ENCODE peak calls at places on chromosomes 13 and 19, in ten cellular contexts. T is fibroblast of villous mesenchyme, P is breast epithelium, F is tibial artery, R is GM06990, Y is epithelial cell of proximal tubule, S is suprapubic skin, I is PC-3, Z is heart right ventricle, N is astrocyte of the cerebellum. W is an unnamed sample.

GRCh38 chr19:43354305-43354627 is 780 bp downstream of the CD177 start:
- DNase-seq in T (no peak), P (no peak), F (no peak), R (no peak), Y (no peak), S (no peak), I (no peak), Z (no peak), N (no peak), W (no peak)

GRCh38 chr13:27810461-27810860 is 18.2 kb downstream of the GSX1 start:
- DNase-seq in T (no peak), P (no peak), F (no peak), R (no peak), Y (no peak), S (no peak), I (peak), Z (no peak), N (no peak), W (no peak)

GRCh38 chr19:41903161-41903953 is 20.4 kb downstream of the ARHGEF1 start:
- DNase-seq in T (no peak), P (no peak), F (no peak), R (no peak), Y (no peak), S (no peak), I (no peak), Z (no peak), N (no peak), W (no peak)

GRCh38 chr13:83940742-83941141 is 58.5 kb upstream of the SLITRK1 start:
- DNase-seq in T (no peak), P (no peak), F (no peak), R (no peak), Y (no peak), S (no peak), I (peak), Z (no peak), N (no peak), W (no peak)

GRCh38 chr19:43132696-43133095 is 50.2 kb upstream of the PSG2 start:
- DNase-seq in T (no peak), P (no peak), F (no peak), R (no peak), Y (no peak), S (no peak), I (peak), Z (no peak), N (no peak), W (no peak)

GRCh38 chr19:15248106-15248505 is 15.9 kb upstream of the EPHX3 start:
- DNase-seq in T (peak), P (no peak), F (peak), R (no peak), Y (no peak), S (no peak), I (no peak), Z (no peak), N (no peak), W (no peak)

GRCh38 chr13:36475468-36475867 is 43.2 kb downstream of the CCNA1 start:
- DNase-seq in T (peak), P (no peak), F (no peak), R (no peak), Y (no peak), S (no peak), I (peak), Z (no peak), N (peak), W (no peak)

GRCh38 chr19:34306213-34306661 is 51.9 kb downstream of the GARRE1 start:
- DNase-seq in T (no peak), P (no peak), F (no peak), R (no peak), Y (peak), S (no peak), I (no peak), Z (no peak), N (no peak), W (no peak)

GRCh38 chr13:32225494-32225931 is 89.7 kb downstream of the ZAR1L start:
- DNase-seq in T (peak), P (no peak), F (no peak), R (no peak), Y (no peak), S (no peak), I (no peak), Z (no peak), N (peak), W (peak)

GRCh38 chr19:13100871-13101589 is 1.6 kb downstream of the LYL1 start:
- DNase-seq in T (no peak), P (no peak), F (no peak), R (no peak), Y (no peak), S (no peak), I (peak), Z (no peak), N (no peak), W (no peak)

GRCh38 chr19:29761575-29762225 is 46.6 kb upstream of the C19orf12 start:
- DNase-seq in T (no peak), P (no peak), F (no peak), R (no peak), Y (no peak), S (no peak), I (no peak), Z (no peak), N (no peak), W (no peak)

GRCh38 chr13:24066405-24067292 is 93.9 kb upstream of the SPATA13 start:
- DNase-seq in T (no peak), P (no peak), F (no peak), R (no peak), Y (no peak), S (no peak), I (no peak), Z (no peak), N (no peak), W (no peak)

GRCh38 chr19:31319465-31319864 is 29.8 kb downstream of the TSHZ3 start:
- DNase-seq in T (no peak), P (no peak), F (no peak), R (no peak), Y (no peak), S (no peak), I (no peak), Z (no peak), N (no peak), W (no peak)

GRCh38 chr13:112574476-112575294 is 13.3 kb downstream of the TUBGCP3 start:
- DNase-seq in T (no peak), P (no peak), F (no peak), R (no peak), Y (no peak), S (no peak), I (no peak), Z (no peak), N (no peak), W (no peak)

GRCh38 chr19:5814123-5814839 is 9.4 kb downstream of the NRTN start:
- DNase-seq in T (no peak), P (no peak), F (no peak), R (no peak), Y (no peak), S (no peak), I (no peak), Z (no peak), N (no peak), W (no peak)

GRCh38 chr13:48411281-48412099 is 1.4 kb downstream of the LPAR6 start:
- DNase-seq in T (peak), P (no peak), F (no peak), R (no peak), Y (no peak), S (no peak), I (peak), Z (no peak), N (no peak), W (no peak)

GRCh38 chr13:110327036-110327790 is 20.1 kb downstream of the COL4A2 start:
- DNase-seq in T (no peak), P (no peak), F (no peak), R (no peak), Y (no peak), S (no peak), I (no peak), Z (no peak), N (no peak), W (no peak)
- H3K4me3 ChIP-seq in T (no peak), P (no peak), F (no peak), R (no peak), Y (no peak), S (no peak), I (no peak), Z (no peak), N (no peak), W (no peak)

GRCh38 chr19:9500796-9501195 is 2.4 kb upstream of the ZNF560 start:
- DNase-seq in T (no peak), P (no peak), F (no peak), R (no peak), Y (no peak), S (no peak), I (no peak), Z (no peak), N (no peak), W (no peak)

GRCh38 chr19:9494096-9494495 is 4.3 kb downstream of the ZNF560 start:
- DNase-seq in T (no peak), P (no peak), F (no peak), R (no peak), Y (no peak), S (no peak), I (no peak), Z (no peak), N (no peak), W (no peak)

GRCh38 chr19:9498183-9498902 is at the start of gene ZNF560:
- DNase-seq in T (peak), P (no peak), F (no peak), R (peak), Y (no peak), S (no peak), I (no peak), Z (no peak), N (no peak), W (no peak)
- TF ChIP-seq CTCF in T (peak), P (no peak), F (no peak), R (no peak), Y (peak), S (no peak), I (no peak), Z (no peak), N (no peak), W (peak)

GRCh38 chr19:23241433-23241832 is 8.8 kb downstream of the ZNF724 start:
- DNase-seq in T (no peak), P (no peak), F (no peak), R (no peak), Y (no peak), S (no peak), I (no peak), Z (no peak), N (no peak), W (no peak)
- H3K4me3 ChIP-seq in T (no peak), P (no peak), F (no peak), R (no peak), Y (no peak), S (no peak), I (no peak), Z (no peak), N (no peak), W (no peak)

DNA sequence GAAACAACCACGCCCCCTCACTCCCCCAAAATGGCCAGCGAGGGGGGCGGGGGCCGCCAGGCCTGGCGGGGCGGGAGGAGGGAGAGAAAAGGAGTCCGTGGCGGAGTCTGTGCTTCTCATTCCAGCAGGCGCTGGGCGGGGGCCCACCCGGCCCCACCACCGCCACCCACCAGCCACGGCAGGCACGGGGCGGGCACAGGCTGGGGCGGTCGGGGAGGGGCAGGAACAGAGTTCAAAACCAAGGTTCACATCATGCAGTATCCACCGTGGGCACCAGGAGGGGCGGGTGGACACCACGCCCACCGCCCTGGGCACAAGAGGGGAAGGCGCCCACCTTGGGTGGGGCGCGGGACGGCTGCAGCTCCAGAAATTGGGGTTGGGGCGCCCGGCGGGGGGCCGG is 12.8 kb downstream of the DPF1 start:
- DNase-seq in T (no peak), P (no peak), F (no peak), R (no peak), Y (no peak), S (no peak), I (no peak), Z (no peak), N (no peak), W (no peak)
- TF ChIP-seq CTCF in T (peak), P (no peak), F (no peak), R (no peak), Y (peak), S (no peak), I (no peak), Z (no peak), N (peak), W (no peak)

DNA sequence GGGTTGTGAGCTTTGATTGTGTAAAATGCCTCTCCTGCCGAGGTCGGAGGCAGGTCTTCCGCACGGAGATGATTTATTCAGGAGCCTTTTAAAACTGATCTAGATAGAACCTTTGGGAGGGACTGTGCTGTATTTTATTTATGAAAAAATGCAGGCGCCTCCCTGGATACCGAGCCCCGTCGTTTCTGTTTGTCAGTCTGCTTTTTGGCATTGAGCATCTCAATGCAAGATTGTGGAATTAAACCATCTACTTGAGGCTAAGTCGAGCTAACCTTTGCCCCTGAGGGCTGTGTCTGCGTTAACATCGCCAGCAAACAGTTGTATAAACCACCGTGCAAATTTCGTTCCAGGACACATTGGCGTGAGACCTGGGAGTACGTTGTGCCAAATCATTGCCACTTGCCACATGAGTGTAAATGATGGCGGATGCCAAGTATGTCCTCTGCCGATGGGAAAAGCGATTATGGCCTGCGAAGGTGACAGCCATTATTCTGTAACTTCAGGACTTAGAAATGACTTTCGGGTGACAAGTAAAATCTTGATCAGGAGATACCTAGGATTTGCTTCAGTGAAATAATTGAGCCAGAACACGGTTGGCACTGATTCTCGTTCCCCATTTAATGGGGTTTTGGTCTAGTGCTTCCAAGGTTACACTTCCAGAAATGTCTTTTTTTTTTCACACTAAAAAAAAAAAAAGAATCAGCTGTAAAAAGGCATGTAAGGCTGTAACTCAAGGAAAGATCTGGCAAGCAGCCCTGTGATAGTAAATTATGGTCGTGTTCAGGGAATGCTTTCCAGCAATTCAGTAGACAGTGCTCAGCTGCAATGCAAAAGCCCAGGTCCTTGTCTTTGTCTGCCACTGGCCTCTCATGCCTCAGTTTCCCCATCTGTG is 27.5 kb upstream of the NDUFS7 start:
- DNase-seq in T (peak), P (no peak), F (no peak), R (no peak), Y (no peak), S (no peak), I (no peak), Z (no peak), N (no peak), W (no peak)
- H3K4me3 ChIP-seq in T (peak), P (peak), F (peak), R (peak), Y (peak), S (peak), I (peak), Z (peak), N (peak), W (peak)

GRCh38 chr13:33758113-33758512 is 59.8 kb upstream of the RFC3 start:
- DNase-seq in T (no peak), P (no peak), F (no peak), R (no peak), Y (no peak), S (no peak), I (no peak), Z (no peak), N (no peak), W (no peak)
- TF ChIP-seq CTCF in T (no peak), P (no peak), F (no peak), R (no peak), Y (no peak), S (no peak), I (no peak), Z (no peak), N (no peak), W (no peak)

GRCh38 chr13:72072223-72072622 is 205.2 kb upstream of the DACH1 start:
- DNase-seq in T (no peak), P (no peak), F (no peak), R (no peak), Y (no peak), S (no peak), I (no peak), Z (no peak), N (no peak), W (no peak)
- H3K4me3 ChIP-seq in T (no peak), P (no peak), F (no peak), R (no peak), Y (no peak), S (no peak), I (no peak), Z (no peak), N (no peak), W (no peak)

GRCh38 chr13:99500839-99501134 is 485 bp upstream of the TM9SF2 start:
- DNase-seq in T (no peak), P (no peak), F (no peak), R (no peak), Y (no peak), S (no peak), I (no peak), Z (no peak), N (no peak), W (no peak)

GRCh38 chr13:99505814-99506269 is 4.6 kb downstream of the TM9SF2 start:
- DNase-seq in T (peak), P (no peak), F (no peak), R (no peak), Y (no peak), S (no peak), I (peak), Z (no peak), N (no peak), W (no peak)

GRCh38 chr13:99501952-99502310 is 659 bp downstream of the TM9SF2 start:
- DNase-seq in T (peak), P (no peak), F (no peak), R (no peak), Y (no peak), S (peak), I (peak), Z (no peak), N (no peak), W (no peak)

GRCh38 chr13:99498304-99499161 is 2.7 kb upstream of the TM9SF2 start:
- DNase-seq in T (peak), P (peak), F (peak), R (peak), Y (peak), S (peak), I (peak), Z (peak), N (peak), W (peak)

GRCh38 chr13:99501135-99501951 is at the start of gene TM9SF2:
- DNase-seq in T (peak), P (peak), F (peak), R (peak), Y (peak), S (peak), I (peak), Z (peak), N (peak), W (peak)
- TF ChIP-seq CTCF in T (no peak), P (no peak), F (no peak), R (no peak), Y (no peak), S (no peak), I (no peak), Z (no peak), N (no peak), W (no peak)

DNA sequence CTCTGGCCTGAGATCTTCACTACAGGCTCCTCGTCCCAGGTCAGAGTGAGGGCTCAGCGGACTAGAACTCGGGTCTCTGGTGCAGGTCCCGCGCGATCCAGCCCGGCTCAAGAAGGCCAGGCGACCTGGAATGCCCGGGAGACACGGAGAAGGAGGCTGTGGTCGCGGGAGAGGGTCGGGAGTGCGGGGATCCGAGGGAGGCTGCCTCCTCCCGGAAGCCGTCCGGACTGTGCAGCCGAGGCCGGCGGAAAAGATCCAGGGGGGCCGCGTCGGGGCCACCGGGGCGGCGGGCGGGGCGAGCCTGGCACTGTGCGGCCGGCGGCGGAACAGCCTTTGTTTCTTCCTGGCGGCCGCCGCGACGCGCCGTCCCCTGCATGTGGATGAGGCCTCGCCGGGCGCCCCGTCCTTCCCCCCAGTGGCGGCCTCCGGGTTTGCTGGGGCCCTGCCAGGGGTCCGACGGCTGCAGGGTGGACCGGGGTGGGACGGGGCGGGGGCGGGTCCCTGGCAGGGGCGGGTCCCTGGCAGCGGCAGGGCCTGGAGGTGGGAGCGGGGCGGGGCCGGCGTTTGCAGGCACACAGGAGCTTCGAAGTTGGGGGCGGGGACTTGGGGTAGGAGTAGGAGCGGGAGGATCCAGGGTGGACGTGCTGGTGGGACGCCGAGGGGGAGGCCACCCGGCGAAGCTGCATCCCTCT is 1.0 kb upstream of the SLC7A10 start:
- DNase-seq in T (peak), P (no peak), F (no peak), R (no peak), Y (no peak), S (no peak), I (no peak), Z (peak), N (no peak), W (no peak)
- H3K4me3 ChIP-seq in T (peak), P (peak), F (no peak), R (no peak), Y (no peak), S (peak), I (no peak), Z (peak), N (no peak), W (no peak)

W was measured in HFF-Myc.